ENCODE peak calls at places on chromosomes 1 and 21, in six cellular contexts. One of them, this sample, is unnamed.

GRCh38 chr1:224498574-224499170 is 64.1 kb upstream of the WDR26 start:
- ATAC-seq in T-helper 17 cell: peak; percentile 42
- ATAC-seq in lower lobe of right lung: peak; percentile 20
- ATAC-seq in natural killer cell: no peak
- ATAC-seq in CD8-positive, alpha-beta T cell: no peak
- ATAC-seq in pancreas: no peak
- ATAC-seq in this sample: peak; percentile 53

GRCh38 chr1:219340796-219341195 is 167.1 kb downstream of the LYPLAL1 start:
- ATAC-seq in T-helper 17 cell: no peak
- ATAC-seq in lower lobe of right lung: no peak
- ATAC-seq in natural killer cell: no peak
- ATAC-seq in CD8-positive, alpha-beta T cell: no peak
- ATAC-seq in pancreas: no peak
- ATAC-seq in this sample: peak; percentile 82

GRCh38 chr1:25476186-25477097 is 45.7 kb downstream of the MACO1 start:
- ATAC-seq in T-helper 17 cell: no peak
- ATAC-seq in lower lobe of right lung: no peak
- ATAC-seq in natural killer cell: no peak
- ATAC-seq in CD8-positive, alpha-beta T cell: no peak
- ATAC-seq in pancreas: peak; percentile 24
- ATAC-seq in this sample: peak; percentile 60

GRCh38 chr1:43978551-43979260 is at the start of gene B4GALT2:
- ATAC-seq in T-helper 17 cell: no peak
- ATAC-seq in lower lobe of right lung: no peak
- ATAC-seq in natural killer cell: peak; percentile 28
- ATAC-seq in CD8-positive, alpha-beta T cell: no peak
- ATAC-seq in pancreas: peak; percentile 23
- ATAC-seq in this sample: no peak

GRCh38 chr1:4095466-4095865 is 195.4 kb upstream of the C1orf174 start:
- ATAC-seq in T-helper 17 cell: no peak
- ATAC-seq in lower lobe of right lung: no peak
- ATAC-seq in natural killer cell: no peak
- ATAC-seq in CD8-positive, alpha-beta T cell: no peak
- ATAC-seq in pancreas: no peak
- ATAC-seq in this sample: no peak

GRCh38 chr1:61227857-61228557 is 145.6 kb downstream of the NFIA start:
- ATAC-seq in T-helper 17 cell: no peak
- ATAC-seq in lower lobe of right lung: no peak
- ATAC-seq in natural killer cell: no peak
- ATAC-seq in CD8-positive, alpha-beta T cell: no peak
- ATAC-seq in pancreas: no peak
- ATAC-seq in this sample: peak; percentile 46

GRCh38 chr21:29920938-29921337 is 18.9 kb downstream of the GRIK1 start:
- ATAC-seq in T-helper 17 cell: no peak
- ATAC-seq in lower lobe of right lung: no peak
- ATAC-seq in natural killer cell: no peak
- ATAC-seq in CD8-positive, alpha-beta T cell: no peak
- ATAC-seq in pancreas: peak; percentile 62
- ATAC-seq in this sample: no peak

GRCh38 chr21:39788383-39788782 is 43.4 kb downstream of the IGSF5 start:
- ATAC-seq in T-helper 17 cell: no peak
- ATAC-seq in lower lobe of right lung: peak; percentile 99
- ATAC-seq in natural killer cell: no peak
- ATAC-seq in CD8-positive, alpha-beta T cell: no peak
- ATAC-seq in pancreas: peak; percentile 100
- ATAC-seq in this sample: peak; percentile 94